ENCODE peak calls at places on chromosome 11, in eight cellular contexts. G is ovary, W is AG09309, V is breast epithelium, K is K562, J is AG04450, R is fibroblast of pulmonary artery, Q is bronchial epithelial cell. L is an unnamed sample.

GRCh38 chr11:7973011-7973410 is 7.8 kb upstream of the NLRP10 start:
- DNase-seq in G (no peak), W (peak), V (no peak), K (no peak), J (no peak), R (no peak), Q (no peak), L (no peak)

GRCh38 chr11:105619556-105619955 is 9.7 kb downstream of the GRIA4 start:
- DNase-seq in G (no peak), W (no peak), V (no peak), K (no peak), J (no peak), R (no peak), Q (no peak), L (no peak)

GRCh38 chr11:19777032-19777341 is 64.3 kb downstream of the NAV2 start:
- DNase-seq in G (no peak), W (no peak), V (no peak), K (no peak), J (no peak), R (no peak), Q (no peak), L (peak)

GRCh38 chr11:47166368-47166767 is 10.3 kb downstream of the ARFGAP2 start:
- DNase-seq in G (no peak), W (no peak), V (no peak), K (no peak), J (no peak), R (no peak), Q (no peak), L (no peak)

GRCh38 chr11:122679441-122679840 is 23.9 kb downstream of the UBASH3B start:
- DNase-seq in G (no peak), W (no peak), V (no peak), K (no peak), J (no peak), R (no peak), Q (no peak), L (no peak)

GRCh38 chr11:35009191-35009940 is 92.9 kb downstream of the PDHX start:
- DNase-seq in G (no peak), W (peak), V (no peak), K (no peak), J (no peak), R (peak), Q (peak), L (no peak)

GRCh38 chr11:70854891-70855556 is 397.4 kb downstream of the SHANK2 start:
- DNase-seq in G (no peak), W (no peak), V (no peak), K (no peak), J (no peak), R (no peak), Q (no peak), L (no peak)

GRCh38 chr11:63510360-63511130 is 4.7 kb downstream of the LGALS12 start:
- DNase-seq in G (peak), W (no peak), V (no peak), K (no peak), J (no peak), R (peak), Q (no peak), L (no peak)

GRCh38 chr11:95512177-95512576 is 277.4 kb downstream of the FAM76B start:
- DNase-seq in G (peak), W (peak), V (peak), K (no peak), J (no peak), R (peak), Q (peak), L (no peak)

GRCh38 chr11:11416502-11416901 is 63.5 kb upstream of the CSNK2A3 start:
- DNase-seq in G (no peak), W (no peak), V (no peak), K (no peak), J (no peak), R (no peak), Q (no peak), L (no peak)

GRCh38 chr11:58192229-58192628 is 3.4 kb downstream of the OR9Q2 start:
- DNase-seq in G (no peak), W (no peak), V (no peak), K (no peak), J (no peak), R (no peak), Q (no peak), L (peak)

GRCh38 chr11:72609045-72609444 is 65.2 kb downstream of the PDE2A start:
- DNase-seq in G (no peak), W (no peak), V (no peak), K (peak), J (no peak), R (peak), Q (peak), L (no peak)

GRCh38 chr11:70471254-70471653 is 72.9 kb downstream of the CTTN start:
- DNase-seq in G (peak), W (no peak), V (no peak), K (peak), J (no peak), R (peak), Q (peak), L (no peak)

GRCh38 chr11:2139691-2140337 is 625 bp upstream of the IGF2 start:
- DNase-seq in G (no peak), W (no peak), V (no peak), K (no peak), J (no peak), R (no peak), Q (no peak), L (no peak)

GRCh38 chr11:2575611-2576051 is 124.2 kb downstream of the KCNQ1OT1 start:
- DNase-seq in G (peak), W (no peak), V (no peak), K (no peak), J (no peak), R (no peak), Q (no peak), L (peak)

GRCh38 chr11:10305262-10305963 is 540 bp downstream of the ADM start:
- DNase-seq in G (peak), W (no peak), V (no peak), K (no peak), J (no peak), R (no peak), Q (no peak), L (peak)

GRCh38 chr11:9806946-9807687 is 143.2 kb downstream of the SWAP70 start:
- DNase-seq in G (no peak), W (no peak), V (no peak), K (no peak), J (no peak), R (no peak), Q (no peak), L (no peak)

GRCh38 chr11:126152586-126152985 is 58.9 kb downstream of the RPUSD4 start:
- DNase-seq in G (no peak), W (no peak), V (no peak), K (no peak), J (no peak), R (no peak), Q (no peak), L (no peak)

GRCh38 chr11:83785942-83786341 is 499.8 kb upstream of the CCDC90B start:
- DNase-seq in G (no peak), W (no peak), V (no peak), K (no peak), J (no peak), R (no peak), Q (no peak), L (no peak)

GRCh38 chr11:65431452-65432132 is 9.0 kb downstream of the NEAT1 start:
- DNase-seq in G (no peak), W (no peak), V (peak), K (no peak), J (no peak), R (peak), Q (peak), L (no peak)

GRCh38 chr11:7871056-7871455 is 60.0 kb downstream of the OR10A6 start:
- DNase-seq in G (no peak), W (no peak), V (no peak), K (no peak), J (no peak), R (peak), Q (peak), L (no peak)

GRCh38 chr11:72466410-72466809 is 32.1 kb upstream of the CLPB start:
- DNase-seq in G (no peak), W (no peak), V (no peak), K (no peak), J (no peak), R (no peak), Q (no peak), L (no peak)

GRCh38 chr11:34308049-34308692 is 49.6 kb downstream of the ABTB2 start:
- DNase-seq in G (no peak), W (no peak), V (no peak), K (no peak), J (no peak), R (no peak), Q (peak), L (no peak)

GRCh38 chr11:124123587-124123986 is 8.3 kb downstream of the VWA5A start:
- DNase-seq in G (no peak), W (no peak), V (no peak), K (peak), J (no peak), R (no peak), Q (no peak), L (no peak)

GRCh38 chr11:65182258-65183170 is 786 bp downstream of the CAPN1 start:
- DNase-seq in G (peak), W (no peak), V (no peak), K (peak), J (no peak), R (peak), Q (peak), L (peak)

GRCh38 chr11:46519351-46519750 is 74.5 kb downstream of the AMBRA1 start:
- DNase-seq in G (no peak), W (no peak), V (no peak), K (no peak), J (no peak), R (no peak), Q (no peak), L (no peak)

GRCh38 chr11:126426126-126426525 is 70.6 kb downstream of the ST3GAL4 start:
- DNase-seq in G (no peak), W (no peak), V (no peak), K (no peak), J (no peak), R (no peak), Q (no peak), L (no peak)

GRCh38 chr11:78202733-78203167 is 14.0 kb downstream of the USP35 start:
- DNase-seq in G (no peak), W (no peak), V (no peak), K (no peak), J (no peak), R (no peak), Q (no peak), L (peak)

GRCh38 chr11:266676-267439 is 11.3 kb upstream of the NLRP6 start:
- DNase-seq in G (no peak), W (no peak), V (no peak), K (peak), J (no peak), R (no peak), Q (no peak), L (no peak)

GRCh38 chr11:126138636-126139540 is 72.6 kb downstream of the RPUSD4 start:
- DNase-seq in G (peak), W (no peak), V (no peak), K (no peak), J (no peak), R (peak), Q (no peak), L (no peak)

GRCh38 chr11:29321293-29322132 is 695.3 kb downstream of the KCNA4 start:
- DNase-seq in G (no peak), W (no peak), V (no peak), K (no peak), J (peak), R (peak), Q (peak), L (no peak)

GRCh38 chr11:81644239-81644840 is 1089.3 kb downstream of the FAM181B start:
- DNase-seq in G (no peak), W (peak), V (no peak), K (peak), J (no peak), R (peak), Q (peak), L (peak)

GRCh38 chr11:79922641-79923040 is 481.8 kb upstream of the TENM4 start:
- DNase-seq in G (no peak), W (no peak), V (no peak), K (no peak), J (no peak), R (no peak), Q (no peak), L (no peak)

GRCh38 chr11:36131719-36132349 is 157.4 kb downstream of the COMMD9 start:
- DNase-seq in G (peak), W (no peak), V (peak), K (peak), J (no peak), R (peak), Q (peak), L (no peak)

GRCh38 chr11:43268161-43268560 is 43.6 kb upstream of the API5 start:
- DNase-seq in G (no peak), W (no peak), V (no peak), K (no peak), J (no peak), R (no peak), Q (no peak), L (no peak)

GRCh38 chr11:64538501-64538951 is 52.5 kb upstream of the SLC22A12 start:
- DNase-seq in G (no peak), W (no peak), V (no peak), K (no peak), J (no peak), R (no peak), Q (no peak), L (no peak)

GRCh38 chr11:17389957-17390649 is 1.6 kb upstream of the KCNJ11 start:
- DNase-seq in G (no peak), W (no peak), V (no peak), K (no peak), J (no peak), R (no peak), Q (no peak), L (no peak)
- H3K4me3 ChIP-seq in G (no peak), W (no peak), V (peak), K (no peak), J (no peak), R (no peak), Q (no peak), L (no peak)

GRCh38 chr11:17478064-17478463 is 1.4 kb upstream of the ABCC8 start:
- DNase-seq in G (no peak), W (no peak), V (no peak), K (no peak), J (no peak), R (no peak), Q (no peak), L (no peak)

GRCh38 chr11:17476317-17477083 is at the start of gene ABCC8:
- DNase-seq in G (no peak), W (no peak), V (no peak), K (peak), J (no peak), R (no peak), Q (no peak), L (no peak)

GRCh38 chr11:17477361-17477760 is 716 bp upstream of the ABCC8 start:
- DNase-seq in G (no peak), W (no peak), V (no peak), K (no peak), J (no peak), R (no peak), Q (no peak), L (no peak)

GRCh38 chr11:17475666-17476316 is 854 bp downstream of the ABCC8 start:
- DNase-seq in G (no peak), W (no peak), V (no peak), K (no peak), J (no peak), R (no peak), Q (no peak), L (no peak)

DNA sequence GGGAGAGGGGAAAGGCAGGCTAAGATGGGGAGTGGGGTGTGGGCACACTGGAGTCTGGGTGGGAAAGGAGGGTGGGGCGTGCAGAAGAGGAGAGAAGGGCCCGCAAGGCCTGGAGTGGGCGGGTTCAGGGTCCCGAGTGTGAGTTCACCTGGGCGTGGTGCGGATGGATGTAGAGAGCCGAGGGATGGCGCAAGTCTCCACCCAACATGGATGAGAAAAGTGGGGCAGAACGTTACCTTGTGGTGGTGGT is 364 bp upstream of the ABCC8 start:
- DNase-seq in G (no peak), W (no peak), V (no peak), K (no peak), J (no peak), R (no peak), Q (no peak), L (no peak)
- H3K4me3 ChIP-seq in G (no peak), W (no peak), V (peak), K (no peak), J (no peak), R (no peak), Q (no peak), L (no peak)

GRCh38 chr11:61680622-61681191 is 516 bp downstream of the DAGLA start:
- DNase-seq in G (no peak), W (no peak), V (no peak), K (no peak), J (no peak), R (no peak), Q (no peak), L (peak)
- H3K4me3 ChIP-seq in G (peak), W (peak), V (peak), K (peak), J (peak), R (peak), Q (no peak), L (peak)

DNA sequence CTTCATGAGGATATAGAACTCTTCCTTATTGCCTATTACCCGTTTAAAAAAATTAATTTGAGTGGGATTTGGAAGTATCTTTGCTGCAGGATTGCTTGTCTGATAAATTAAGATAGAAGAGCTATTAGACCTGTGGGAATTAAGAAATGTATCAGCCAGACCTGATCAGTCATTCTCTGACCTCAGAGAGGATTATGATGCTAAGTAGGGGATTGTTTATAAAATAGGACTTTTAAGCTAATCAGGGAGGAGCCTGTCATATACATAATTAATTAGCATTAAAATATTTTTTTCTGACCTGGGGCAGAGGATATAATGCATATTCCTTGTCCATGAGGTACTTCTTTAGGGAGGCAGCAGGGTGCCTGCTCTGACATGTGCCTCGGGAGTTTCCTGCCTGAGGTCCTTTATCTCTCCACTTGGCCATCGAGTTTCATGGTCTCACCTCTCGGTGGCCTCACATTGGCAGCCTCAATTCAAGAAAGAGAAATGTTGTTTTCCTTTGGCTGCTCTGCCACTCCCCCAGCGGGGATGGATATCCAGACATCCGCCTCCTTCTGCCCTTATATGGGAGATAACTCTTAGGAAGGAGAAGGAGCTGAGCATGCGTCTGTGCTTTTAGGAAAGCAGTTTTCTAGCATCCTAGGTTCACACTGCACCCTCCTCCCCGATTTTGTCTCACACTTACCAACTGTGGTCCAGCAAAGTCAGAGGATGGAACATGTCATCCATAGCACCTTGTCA is 41.1 kb downstream of the DIXDC1 start:
- DNase-seq in G (peak), W (peak), V (peak), K (no peak), J (peak), R (peak), Q (peak), L (no peak)
- H3K4me3 ChIP-seq in G (peak), W (peak), V (peak), K (no peak), J (peak), R (peak), Q (peak), L (no peak)

DNA sequence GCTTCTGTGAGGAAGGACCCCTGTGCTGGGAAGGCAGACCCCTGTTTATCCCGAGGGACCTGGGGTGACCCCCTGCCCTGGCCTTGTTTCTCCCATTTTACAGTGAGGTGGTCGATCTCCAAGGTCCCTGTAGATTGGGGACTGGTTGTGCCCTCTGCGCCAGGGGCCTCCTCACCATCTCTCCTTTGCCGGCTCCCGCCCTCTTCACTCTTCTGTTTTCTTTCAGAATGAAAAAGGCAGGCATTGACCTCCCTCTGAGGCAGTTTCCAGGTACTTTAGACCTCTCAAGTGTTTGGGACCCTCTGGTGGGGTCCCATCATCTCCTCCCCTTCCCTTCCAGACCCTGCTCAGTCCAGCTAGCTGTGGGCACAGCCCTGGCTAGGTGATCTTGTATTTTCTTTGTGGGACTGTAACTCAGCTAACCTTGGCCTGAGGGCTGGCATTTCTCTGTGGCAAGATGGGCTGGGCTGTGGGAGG is 1.5 kb downstream of the SERPINH1 start:
- DNase-seq in G (no peak), W (no peak), V (peak), K (no peak), J (no peak), R (no peak), Q (peak), L (no peak)
- H3K4me3 ChIP-seq in G (peak), W (peak), V (peak), K (peak), J (peak), R (peak), Q (peak), L (peak)

GRCh38 chr11:108496643-108497256 is 1.4 kb downstream of the POGLUT3 start:
- DNase-seq in G (peak), W (no peak), V (no peak), K (no peak), J (no peak), R (peak), Q (no peak), L (no peak)
- H3K4me3 ChIP-seq in G (peak), W (peak), V (peak), K (peak), J (peak), R (peak), Q (no peak), L (no peak)

GRCh38 chr11:3894128-3894731 is 38.8 kb downstream of the STIM1 start:
- DNase-seq in G (no peak), W (no peak), V (no peak), K (no peak), J (no peak), R (peak), Q (no peak), L (peak)
- H3K4me3 ChIP-seq in G (no peak), W (no peak), V (no peak), K (no peak), J (no peak), R (no peak), Q (no peak), L (no peak)

L was measured in mucosa of descending colon.